ENCODE peak calls at places on chromosomes 16 and 17, in eight cellular contexts. One of them, this sample, is unnamed.

GRCh38 chr17:72373910-72374741 is 253.3 kb downstream of the SOX9 start:
- DNase-seq in osteocyte: no peak
- DNase-seq in progenitor cell of endocrine pancreas: no peak
- DNase-seq in CD8-positive, alpha-beta T cell: no peak
- DNase-seq in heart right ventricle: no peak
- DNase-seq in activated B cell treated with CpG ODN at 0.5 μM for 24 hours: no peak
- DNase-seq in uterus: no peak
- DNase-seq in sigmoid colon: no peak
- DNase-seq in this sample: no peak

GRCh38 chr17:45162022-45162687 is 480 bp downstream of the HEXIM2 start:
- DNase-seq in CD8-positive, alpha-beta T cell: no peak
- DNase-seq in sigmoid colon: peak
- DNase-seq in uterus: no peak
- DNase-seq in osteocyte: no peak
- DNase-seq in progenitor cell of endocrine pancreas: no peak
- DNase-seq in activated B cell treated with CpG ODN at 0.5 μM for 24 hours: no peak
- DNase-seq in heart right ventricle: no peak
- DNase-seq in this sample: no peak

GRCh38 chr16:667780-668518 is at the start of gene RHOT2:
- DNase-seq in CD8-positive, alpha-beta T cell: peak
- DNase-seq in heart right ventricle: peak
- DNase-seq in sigmoid colon: peak
- DNase-seq in osteocyte: peak
- DNase-seq in uterus: peak
- DNase-seq in progenitor cell of endocrine pancreas: peak
- DNase-seq in activated B cell treated with CpG ODN at 0.5 μM for 24 hours: peak
- DNase-seq in this sample: peak

GRCh38 chr16:70463235-70463634 is 8.8 kb downstream of the FCSK start:
- DNase-seq in uterus: no peak
- DNase-seq in activated B cell treated with CpG ODN at 0.5 μM for 24 hours: no peak
- DNase-seq in sigmoid colon: no peak
- DNase-seq in heart right ventricle: no peak
- DNase-seq in osteocyte: no peak
- DNase-seq in progenitor cell of endocrine pancreas: no peak
- DNase-seq in CD8-positive, alpha-beta T cell: no peak
- DNase-seq in this sample: no peak

GRCh38 chr17:49361902-49362722 is at the start of gene ZNF652:
- DNase-seq in heart right ventricle: peak
- DNase-seq in CD8-positive, alpha-beta T cell: peak
- DNase-seq in sigmoid colon: peak
- DNase-seq in osteocyte: peak
- DNase-seq in activated B cell treated with CpG ODN at 0.5 μM for 24 hours: peak
- DNase-seq in uterus: peak
- DNase-seq in progenitor cell of endocrine pancreas: peak
- DNase-seq in this sample: peak

GRCh38 chr17:55726440-55726839 is 3.8 kb upstream of the TMEM100 start:
- DNase-seq in activated B cell treated with CpG ODN at 0.5 μM for 24 hours: no peak
- DNase-seq in uterus: peak
- DNase-seq in osteocyte: peak
- DNase-seq in progenitor cell of endocrine pancreas: no peak
- DNase-seq in sigmoid colon: peak
- DNase-seq in CD8-positive, alpha-beta T cell: no peak
- DNase-seq in heart right ventricle: peak
- DNase-seq in this sample: no peak

GRCh38 chr16:78851266-78851665 is 749.3 kb downstream of the MAF start:
- DNase-seq in CD8-positive, alpha-beta T cell: no peak
- DNase-seq in uterus: no peak
- DNase-seq in osteocyte: no peak
- DNase-seq in heart right ventricle: no peak
- DNase-seq in progenitor cell of endocrine pancreas: no peak
- DNase-seq in sigmoid colon: no peak
- DNase-seq in activated B cell treated with CpG ODN at 0.5 μM for 24 hours: no peak
- DNase-seq in this sample: no peak

GRCh38 chr16:48373258-48374050 is 11.8 kb downstream of the SIAH1 start:
- DNase-seq in osteocyte: peak
- DNase-seq in CD8-positive, alpha-beta T cell: no peak
- DNase-seq in uterus: no peak
- DNase-seq in sigmoid colon: no peak
- DNase-seq in heart right ventricle: no peak
- DNase-seq in progenitor cell of endocrine pancreas: no peak
- DNase-seq in activated B cell treated with CpG ODN at 0.5 μM for 24 hours: no peak
- DNase-seq in this sample: no peak

GRCh38 chr17:61410100-61410551 is 10.5 kb downstream of the TBX2 start:
- DNase-seq in heart right ventricle: peak
- DNase-seq in CD8-positive, alpha-beta T cell: no peak
- DNase-seq in uterus: peak
- DNase-seq in sigmoid colon: peak
- DNase-seq in osteocyte: no peak
- DNase-seq in activated B cell treated with CpG ODN at 0.5 μM for 24 hours: no peak
- DNase-seq in progenitor cell of endocrine pancreas: no peak
- DNase-seq in this sample: no peak

GRCh38 chr16:7200320-7200719 is 132.3 kb upstream of the RBFOX1 start:
- DNase-seq in uterus: no peak
- DNase-seq in CD8-positive, alpha-beta T cell: no peak
- DNase-seq in heart right ventricle: no peak
- DNase-seq in sigmoid colon: no peak
- DNase-seq in progenitor cell of endocrine pancreas: no peak
- DNase-seq in activated B cell treated with CpG ODN at 0.5 μM for 24 hours: no peak
- DNase-seq in osteocyte: no peak
- DNase-seq in this sample: no peak

GRCh38 chr17:75407655-75408352 is 2.3 kb upstream of the GRB2 start:
- DNase-seq in osteocyte: no peak
- DNase-seq in heart right ventricle: no peak
- DNase-seq in uterus: no peak
- DNase-seq in activated B cell treated with CpG ODN at 0.5 μM for 24 hours: no peak
- DNase-seq in sigmoid colon: no peak
- DNase-seq in CD8-positive, alpha-beta T cell: no peak
- DNase-seq in progenitor cell of endocrine pancreas: no peak
- DNase-seq in this sample: no peak

GRCh38 chr17:79956853-79957252 is 78.8 kb downstream of the TBC1D16 start:
- DNase-seq in activated B cell treated with CpG ODN at 0.5 μM for 24 hours: no peak
- DNase-seq in heart right ventricle: no peak
- DNase-seq in CD8-positive, alpha-beta T cell: no peak
- DNase-seq in osteocyte: no peak
- DNase-seq in sigmoid colon: peak
- DNase-seq in uterus: no peak
- DNase-seq in progenitor cell of endocrine pancreas: no peak
- DNase-seq in this sample: no peak

GRCh38 chr16:79037429-79038373 is 562.8 kb downstream of the MAF start:
- DNase-seq in osteocyte: peak
- DNase-seq in activated B cell treated with CpG ODN at 0.5 μM for 24 hours: no peak
- DNase-seq in uterus: no peak
- DNase-seq in progenitor cell of endocrine pancreas: no peak
- DNase-seq in heart right ventricle: no peak
- DNase-seq in sigmoid colon: peak
- DNase-seq in CD8-positive, alpha-beta T cell: no peak
- DNase-seq in this sample: no peak

GRCh38 chr16:57904101-57904500 is 66.8 kb downstream of the CNGB1 start:
- DNase-seq in progenitor cell of endocrine pancreas: no peak
- DNase-seq in activated B cell treated with CpG ODN at 0.5 μM for 24 hours: no peak
- DNase-seq in CD8-positive, alpha-beta T cell: no peak
- DNase-seq in heart right ventricle: no peak
- DNase-seq in sigmoid colon: no peak
- DNase-seq in uterus: no peak
- DNase-seq in osteocyte: no peak
- DNase-seq in this sample: no peak

GRCh38 chr17:67628580-67629013 is 89.1 kb upstream of the NOL11 start:
- DNase-seq in sigmoid colon: no peak
- DNase-seq in uterus: no peak
- DNase-seq in CD8-positive, alpha-beta T cell: no peak
- DNase-seq in osteocyte: no peak
- DNase-seq in heart right ventricle: no peak
- DNase-seq in progenitor cell of endocrine pancreas: no peak
- DNase-seq in activated B cell treated with CpG ODN at 0.5 μM for 24 hours: no peak
- DNase-seq in this sample: peak

GRCh38 chr17:18280766-18281165 is 20.3 kb downstream of the MIEF2 start:
- DNase-seq in heart right ventricle: no peak
- DNase-seq in sigmoid colon: no peak
- DNase-seq in progenitor cell of endocrine pancreas: no peak
- DNase-seq in uterus: no peak
- DNase-seq in activated B cell treated with CpG ODN at 0.5 μM for 24 hours: no peak
- DNase-seq in osteocyte: no peak
- DNase-seq in CD8-positive, alpha-beta T cell: no peak
- DNase-seq in this sample: no peak

GRCh38 chr17:78372811-78373210 is 5.6 kb upstream of the PGS1 start:
- DNase-seq in progenitor cell of endocrine pancreas: no peak
- DNase-seq in heart right ventricle: no peak
- DNase-seq in uterus: no peak
- DNase-seq in sigmoid colon: no peak
- DNase-seq in CD8-positive, alpha-beta T cell: no peak
- DNase-seq in osteocyte: no peak
- DNase-seq in activated B cell treated with CpG ODN at 0.5 μM for 24 hours: no peak
- DNase-seq in this sample: no peak

DNA sequence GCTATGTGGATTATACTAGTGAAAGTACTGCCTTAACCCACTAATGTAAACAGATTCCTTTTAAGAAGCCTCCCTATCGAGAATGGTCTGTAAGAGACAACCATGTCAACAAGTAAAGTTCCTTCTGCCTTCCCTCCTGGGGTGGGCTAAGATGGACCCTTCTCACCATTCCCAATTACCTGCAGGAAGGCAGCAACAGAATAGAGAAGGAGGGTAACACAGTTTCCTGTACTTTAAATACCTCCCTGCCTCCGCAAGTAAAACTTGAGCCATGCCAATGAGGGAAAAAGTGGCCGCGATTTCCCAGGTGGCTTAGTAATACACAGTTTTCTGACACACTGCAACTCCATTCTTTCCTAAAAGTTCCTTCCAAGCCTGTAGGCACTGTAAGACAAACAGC is 45.2 kb downstream of the TOX3 start:
- DNase-seq in CD8-positive, alpha-beta T cell: no peak
- DNase-seq in heart right ventricle: no peak
- DNase-seq in uterus: no peak
- DNase-seq in sigmoid colon: no peak
- DNase-seq in osteocyte: no peak
- DNase-seq in activated B cell treated with CpG ODN at 0.5 μM for 24 hours: no peak
- DNase-seq in progenitor cell of endocrine pancreas: no peak
- DNase-seq in this sample: no peak
- TF ChIP-seq CTCF in CD8-positive, alpha-beta T cell: no peak
- TF ChIP-seq CTCF in heart right ventricle: no peak
- TF ChIP-seq CTCF in uterus: no peak
- TF ChIP-seq CTCF in sigmoid colon: no peak
- TF ChIP-seq CTCF in osteocyte: no peak
- TF ChIP-seq CTCF in activated B cell treated with CpG ODN at 0.5 μM for 24 hours: no peak
- TF ChIP-seq CTCF in progenitor cell of endocrine pancreas: no peak
- TF ChIP-seq CTCF in this sample: no peak

GRCh38 chr17:8631554-8631877 is 991 bp upstream of the MYH10 start:
- DNase-seq in progenitor cell of endocrine pancreas: no peak
- DNase-seq in osteocyte: no peak
- DNase-seq in sigmoid colon: no peak
- DNase-seq in uterus: no peak
- DNase-seq in heart right ventricle: no peak
- DNase-seq in activated B cell treated with CpG ODN at 0.5 μM for 24 hours: no peak
- DNase-seq in CD8-positive, alpha-beta T cell: no peak
- DNase-seq in this sample: no peak

GRCh38 chr17:8632087-8632486 is 1.6 kb upstream of the MYH10 start:
- DNase-seq in sigmoid colon: no peak
- DNase-seq in CD8-positive, alpha-beta T cell: no peak
- DNase-seq in osteocyte: no peak
- DNase-seq in progenitor cell of endocrine pancreas: no peak
- DNase-seq in activated B cell treated with CpG ODN at 0.5 μM for 24 hours: no peak
- DNase-seq in uterus: no peak
- DNase-seq in heart right ventricle: no peak
- DNase-seq in this sample: peak

GRCh38 chr17:8630227-8630801 is at the start of gene MYH10:
- DNase-seq in sigmoid colon: peak
- DNase-seq in activated B cell treated with CpG ODN at 0.5 μM for 24 hours: no peak
- DNase-seq in uterus: peak
- DNase-seq in CD8-positive, alpha-beta T cell: no peak
- DNase-seq in heart right ventricle: no peak
- DNase-seq in progenitor cell of endocrine pancreas: no peak
- DNase-seq in osteocyte: no peak
- DNase-seq in this sample: no peak

GRCh38 chr17:8629371-8630226 is 926 bp downstream of the MYH10 start:
- DNase-seq in CD8-positive, alpha-beta T cell: no peak
- DNase-seq in sigmoid colon: peak
- DNase-seq in progenitor cell of endocrine pancreas: peak
- DNase-seq in uterus: peak
- DNase-seq in osteocyte: no peak
- DNase-seq in heart right ventricle: peak
- DNase-seq in activated B cell treated with CpG ODN at 0.5 μM for 24 hours: peak
- DNase-seq in this sample: peak

GRCh38 chr17:8630802-8631553 is 453 bp upstream of the MYH10 start:
- DNase-seq in osteocyte: peak
- DNase-seq in activated B cell treated with CpG ODN at 0.5 μM for 24 hours: peak
- DNase-seq in sigmoid colon: peak
- DNase-seq in CD8-positive, alpha-beta T cell: peak
- DNase-seq in heart right ventricle: peak
- DNase-seq in uterus: peak
- DNase-seq in progenitor cell of endocrine pancreas: peak
- DNase-seq in this sample: peak
- TF ChIP-seq CTCF in osteocyte: peak
- TF ChIP-seq CTCF in activated B cell treated with CpG ODN at 0.5 μM for 24 hours: no peak
- TF ChIP-seq CTCF in sigmoid colon: no peak
- TF ChIP-seq CTCF in CD8-positive, alpha-beta T cell: no peak
- TF ChIP-seq CTCF in heart right ventricle: peak
- TF ChIP-seq CTCF in uterus: peak
- TF ChIP-seq CTCF in progenitor cell of endocrine pancreas: peak
- TF ChIP-seq CTCF in this sample: peak

GRCh38 chr17:63676540-63676933 is 23.4 kb downstream of the LIMD2 start:
- DNase-seq in CD8-positive, alpha-beta T cell: no peak
- DNase-seq in uterus: no peak
- DNase-seq in heart right ventricle: no peak
- DNase-seq in progenitor cell of endocrine pancreas: no peak
- DNase-seq in osteocyte: no peak
- DNase-seq in sigmoid colon: no peak
- DNase-seq in activated B cell treated with CpG ODN at 0.5 μM for 24 hours: no peak
- DNase-seq in this sample: no peak

GRCh38 chr17:63681530-63681929 is 18.4 kb downstream of the LIMD2 start:
- DNase-seq in CD8-positive, alpha-beta T cell: no peak
- DNase-seq in sigmoid colon: no peak
- DNase-seq in activated B cell treated with CpG ODN at 0.5 μM for 24 hours: no peak
- DNase-seq in osteocyte: no peak
- DNase-seq in uterus: peak
- DNase-seq in heart right ventricle: no peak
- DNase-seq in progenitor cell of endocrine pancreas: no peak
- DNase-seq in this sample: no peak

GRCh38 chr17:63682441-63682840 is 17.5 kb downstream of the LIMD2 start:
- DNase-seq in CD8-positive, alpha-beta T cell: no peak
- DNase-seq in uterus: no peak
- DNase-seq in activated B cell treated with CpG ODN at 0.5 μM for 24 hours: no peak
- DNase-seq in osteocyte: no peak
- DNase-seq in sigmoid colon: no peak
- DNase-seq in heart right ventricle: no peak
- DNase-seq in progenitor cell of endocrine pancreas: no peak
- DNase-seq in this sample: no peak

GRCh38 chr17:63680700-63681099 is 19.2 kb downstream of the LIMD2 start:
- DNase-seq in progenitor cell of endocrine pancreas: no peak
- DNase-seq in heart right ventricle: no peak
- DNase-seq in uterus: no peak
- DNase-seq in CD8-positive, alpha-beta T cell: no peak
- DNase-seq in activated B cell treated with CpG ODN at 0.5 μM for 24 hours: no peak
- DNase-seq in osteocyte: no peak
- DNase-seq in sigmoid colon: no peak
- DNase-seq in this sample: no peak

GRCh38 chr17:63679214-63679613 is 20.7 kb downstream of the LIMD2 start:
- DNase-seq in progenitor cell of endocrine pancreas: no peak
- DNase-seq in heart right ventricle: no peak
- DNase-seq in sigmoid colon: no peak
- DNase-seq in activated B cell treated with CpG ODN at 0.5 μM for 24 hours: no peak
- DNase-seq in CD8-positive, alpha-beta T cell: no peak
- DNase-seq in osteocyte: no peak
- DNase-seq in uterus: no peak
- DNase-seq in this sample: no peak
- TF ChIP-seq CTCF in progenitor cell of endocrine pancreas: peak
- TF ChIP-seq CTCF in heart right ventricle: no peak
- TF ChIP-seq CTCF in sigmoid colon: no peak
- TF ChIP-seq CTCF in activated B cell treated with CpG ODN at 0.5 μM for 24 hours: no peak
- TF ChIP-seq CTCF in CD8-positive, alpha-beta T cell: no peak
- TF ChIP-seq CTCF in osteocyte: no peak
- TF ChIP-seq CTCF in uterus: no peak
- TF ChIP-seq CTCF in this sample: no peak

GRCh38 chr17:28370035-28370743 is at the start of gene VTN:
- DNase-seq in heart right ventricle: peak
- DNase-seq in CD8-positive, alpha-beta T cell: no peak
- DNase-seq in uterus: no peak
- DNase-seq in sigmoid colon: no peak
- DNase-seq in progenitor cell of endocrine pancreas: peak
- DNase-seq in activated B cell treated with CpG ODN at 0.5 μM for 24 hours: no peak
- DNase-seq in osteocyte: no peak
- DNase-seq in this sample: no peak
- TF ChIP-seq CTCF in heart right ventricle: no peak
- TF ChIP-seq CTCF in CD8-positive, alpha-beta T cell: no peak
- TF ChIP-seq CTCF in uterus: no peak
- TF ChIP-seq CTCF in sigmoid colon: no peak
- TF ChIP-seq CTCF in progenitor cell of endocrine pancreas: no peak
- TF ChIP-seq CTCF in activated B cell treated with CpG ODN at 0.5 μM for 24 hours: no peak
- TF ChIP-seq CTCF in osteocyte: no peak
- TF ChIP-seq CTCF in this sample: no peak

This sample was measured in endothelial cell.